ENCODE peak calls at places on chromosomes 4 and X, in nine cellular contexts. S is right atrium auricular region, L is lower leg skin, X is D721Med, G is spleen, I is tibial artery, A is type B pancreatic cell, B is glutamatergic neuron, N is neural crest cell. O is an unnamed sample.
A peak's percentile ranks its signal among the peaks of the same experiment; 100 is the strongest.

GRCh38 chrX:50814701-50815476 is 895 bp upstream of the SHROOM4 start:
- DNase-seq in G (no peak), N (no peak), B (no peak), X (no peak), L (no peak), S (no peak), I (peak; percentile 17), A (no peak), O (no peak)

GRCh38 chr4:169282429-169283113 is 11.8 kb upstream of the SH3RF1 start:
- DNase-seq in N (no peak), B (no peak), A (no peak), X (no peak), G (no peak), S (no peak), I (no peak), L (no peak), O (no peak)

GRCh38 chrX:39398973-39399268 is 597.7 kb downstream of the MID1IP1 start:
- DNase-seq in L (no peak), S (no peak), X (no peak), I (no peak), A (no peak), B (no peak), G (no peak), N (no peak), O (no peak)

GRCh38 chrX:97070346-97070745 is 186.6 kb downstream of the RPA4 start:
- DNase-seq in N (no peak), I (no peak), B (no peak), X (no peak), G (no peak), A (no peak), L (no peak), S (no peak), O (no peak)

GRCh38 chr4:122762520-122762919 is 30.0 kb downstream of the BBS12 start:
- DNase-seq in L (no peak), S (no peak), G (no peak), X (no peak), N (no peak), B (no peak), I (no peak), A (no peak), O (no peak)

GRCh38 chr4:159069922-159070321 is 33.0 kb upstream of the RAPGEF2 start:
- DNase-seq in I (no peak), S (no peak), A (no peak), B (no peak), L (no peak), G (no peak), N (no peak), X (no peak), O (no peak)

GRCh38 chr4:137707626-137708025 is 175.3 kb upstream of the PCDH18 start:
- DNase-seq in X (no peak), B (no peak), S (no peak), L (no peak), G (no peak), A (no peak), I (no peak), N (no peak), O (no peak)

GRCh38 chr4:41212221-41213203 is 1.8 kb downstream of the APBB2 start:
- DNase-seq in A (no peak), N (no peak), B (peak; percentile 25), I (peak; percentile 42), G (no peak), S (no peak), X (no peak), L (no peak), O (no peak)

GRCh38 chrX:115047181-115047580 is 29.8 kb upstream of the IL13RA2 start:
- DNase-seq in N (no peak), S (no peak), X (no peak), G (no peak), L (no peak), A (no peak), B (no peak), I (no peak), O (no peak)

GRCh38 chr4:44927361-44928061 is 201.2 kb upstream of the GNPDA2 start:
- DNase-seq in A (no peak), B (no peak), S (no peak), X (no peak), L (no peak), G (no peak), I (no peak), N (no peak), O (no peak)

GRCh38 chr4:109005523-109005922 is 242.7 kb upstream of the ETNPPL start:
- DNase-seq in X (no peak), G (no peak), I (no peak), L (no peak), B (no peak), N (no peak), S (no peak), A (no peak), O (no peak)

GRCh38 chr4:41507292-41507933 is 30.5 kb upstream of the LIMCH1 start:
- DNase-seq in B (no peak), A (no peak), X (no peak), N (no peak), G (no peak), L (no peak), I (no peak), S (no peak), O (no peak)

GRCh38 chrX:68462197-68462596 is 28.9 kb upstream of the OPHN1 start:
- DNase-seq in A (no peak), G (no peak), L (no peak), B (no peak), N (no peak), S (no peak), X (no peak), I (no peak), O (no peak)

GRCh38 chrX:25020391-25021131 is 4.8 kb upstream of the ARX start:
- DNase-seq in X (peak; percentile 55), N (peak; percentile 70), A (no peak), B (peak; percentile 60), G (no peak), I (no peak), L (no peak), S (no peak), O (peak; percentile 71)

GRCh38 chrX:44155126-44155525 is 181.9 kb upstream of the NDP start:
- DNase-seq in L (no peak), G (no peak), A (no peak), S (no peak), B (no peak), I (no peak), N (no peak), X (no peak), O (no peak)

GRCh38 chr4:113368056-113368455 is 318.6 kb downstream of the ANK2 start:
- DNase-seq in L (no peak), G (no peak), N (no peak), A (no peak), I (no peak), B (no peak), S (no peak), X (no peak), O (no peak)

GRCh38 chr4:4720671-4721070 is 138.8 kb upstream of the MSX1 start:
- DNase-seq in S (no peak), I (no peak), G (no peak), X (no peak), A (no peak), N (no peak), B (peak; percentile 49), L (no peak), O (no peak)

GRCh38 chr4:156865391-156865790 is 106.2 kb downstream of the PDGFC start:
- DNase-seq in I (no peak), N (no peak), X (no peak), A (no peak), B (no peak), G (no peak), L (no peak), S (no peak), O (no peak)

GRCh38 chr4:19993222-19993621 is 258.5 kb upstream of the SLIT2 start:
- DNase-seq in S (no peak), A (no peak), B (no peak), I (no peak), G (no peak), L (no peak), N (no peak), X (no peak), O (no peak)

GRCh38 chr4:124212835-124213640 is 499.5 kb downstream of the ANKRD50 start:
- DNase-seq in G (no peak), A (no peak), B (peak; percentile 24), S (no peak), X (no peak), N (no peak), L (no peak), I (peak; percentile 25), O (no peak)

GRCh38 chr4:165668694-165669093 is 204.3 kb upstream of the TLL1 start:
- DNase-seq in N (no peak), S (no peak), I (no peak), A (no peak), B (no peak), X (no peak), G (no peak), L (no peak), O (no peak)

GRCh38 chr4:53601251-53601764 is 10.0 kb upstream of the LNX1 start:
- DNase-seq in A (no peak), S (no peak), I (no peak), G (no peak), X (no peak), B (peak; percentile 68), N (peak; percentile 9), L (no peak), O (no peak)

GRCh38 chrX:43500240-43500639 is 155.9 kb upstream of the MAOA start:
- DNase-seq in G (no peak), S (no peak), L (no peak), A (no peak), I (no peak), N (no peak), X (no peak), B (no peak), O (no peak)

GRCh38 chrX:134025986-134026731 is 40.8 kb upstream of the GPC3 start:
- DNase-seq in S (no peak), L (no peak), I (no peak), X (no peak), B (no peak), A (no peak), N (no peak), G (no peak), O (no peak)
- TF ChIP-seq CTCF in S (no peak), L (no peak), I (no peak), X (no peak), B (no peak), A (no peak), N (no peak), G (no peak), O (peak; percentile 27)

GRCh38 chr4:115119804-115120352 is 6.5 kb upstream of the NDST4 start:
- DNase-seq in X (no peak), L (no peak), A (no peak), G (no peak), B (no peak), I (no peak), N (no peak), S (no peak), O (no peak)
- TF ChIP-seq CTCF in X (peak; percentile 19), L (no peak), A (peak; percentile 53), G (no peak), B (no peak), I (no peak), N (peak; percentile 47), S (no peak), O (peak; percentile 35)

GRCh38 chr4:60744767-60745166 is 455.4 kb upstream of the ADGRL3 start:
- DNase-seq in N (no peak), G (no peak), L (no peak), A (no peak), B (no peak), I (no peak), X (no peak), S (no peak), O (no peak)
- TF ChIP-seq CTCF in N (no peak), G (no peak), L (no peak), A (no peak), B (no peak), I (no peak), X (no peak), S (no peak), O (no peak)

GRCh38 chrX:47831788-47832187 is 4.9 kb upstream of the ZNF81 start:
- DNase-seq in N (peak; percentile 27), G (peak; percentile 75), A (no peak), S (no peak), I (no peak), B (peak; percentile 59), L (no peak), X (peak; percentile 41), O (peak; percentile 16)
- TF ChIP-seq CTCF in N (peak; percentile 69), G (peak; percentile 31), A (peak; percentile 75), S (peak; percentile 64), I (peak; percentile 20), B (peak; percentile 71), L (no peak), X (peak; percentile 65), O (peak; percentile 64)